ENCODE peak calls at places on chromosomes 6 and 20, in nine cellular contexts. K is A549, G is lung, S is RWPE2, Q is foreskin fibroblast, T is tibial nerve, J is cardiac muscle cell, C is uterus, R is fibroblast of pulmonary artery. V is an unnamed sample.

GRCh38 chr20:35657271-35657670 is 7.4 kb downstream of the CPNE1 start:
- DNase-seq in S (no peak), R (no peak), Q (no peak), K (no peak), C (no peak), G (no peak), J (no peak), T (no peak), V (no peak)

GRCh38 chr6:145135702-145136101 is 599.6 kb downstream of the EPM2A start:
- DNase-seq in C (no peak), G (no peak), J (no peak), K (no peak), Q (no peak), T (no peak), R (no peak), S (no peak), V (no peak)

GRCh38 chr20:62835931-62836861 is 19.3 kb downstream of the COL9A3 start:
- DNase-seq in K (no peak), C (no peak), S (peak; percentile 84), T (no peak), G (no peak), Q (no peak), J (no peak), R (no peak), V (no peak)

GRCh38 chr6:68634503-68635411 is at the start of gene ADGRB3:
- DNase-seq in C (peak; percentile 85), Q (peak; percentile 90), J (peak; percentile 87), G (peak; percentile 65), S (peak; percentile 51), T (peak; percentile 65), R (peak; percentile 79), K (peak; percentile 9), V (peak; percentile 18)

GRCh38 chr20:51154708-51155690 is 132.1 kb upstream of the KCNG1 start:
- DNase-seq in C (no peak), Q (no peak), S (no peak), R (no peak), T (no peak), G (peak; percentile 11), K (no peak), J (no peak), V (no peak)

GRCh38 chr20:51802170-51802745 is at the start of gene SALL4:
- DNase-seq in S (no peak), K (no peak), T (no peak), G (no peak), J (peak; percentile 53), Q (no peak), R (no peak), C (no peak), V (no peak)

GRCh38 chr20:44961868-44962267 is 1.7 kb upstream of the TOMM34 start:
- DNase-seq in C (no peak), T (no peak), G (no peak), R (peak; percentile 24), K (no peak), S (no peak), Q (peak; percentile 75), J (peak; percentile 21), V (no peak)

GRCh38 chr20:11373391-11373790 is 544.3 kb upstream of the BTBD3 start:
- DNase-seq in K (no peak), C (peak; percentile 67), R (peak; percentile 44), G (no peak), Q (no peak), J (peak; percentile 61), S (no peak), T (no peak), V (no peak)

GRCh38 chr20:56628873-56629463 is at the start of gene TFAP2C:
- DNase-seq in G (peak; percentile 81), S (peak; percentile 97), J (peak; percentile 45), C (peak; percentile 30), R (peak; percentile 20), Q (peak; percentile 84), K (peak; percentile 89), T (peak; percentile 19), V (no peak)

GRCh38 chr6:27814665-27815424 is 97.4 kb downstream of the OR2B2 start:
- DNase-seq in K (no peak), T (peak; percentile 75), C (peak; percentile 85), Q (peak; percentile 93), J (peak; percentile 97), S (no peak), G (peak; percentile 79), R (peak; percentile 98), V (no peak)

GRCh38 chr6:39188577-39188976 is 40.7 kb downstream of the KCNK5 start:
- DNase-seq in C (no peak), K (no peak), Q (no peak), J (no peak), G (no peak), T (no peak), R (no peak), S (no peak), V (no peak)

GRCh38 chr20:59560588-59561227 is 43.6 kb upstream of the PHACTR3 start:
- DNase-seq in K (peak; percentile 75), Q (no peak), S (no peak), G (no peak), J (peak; percentile 30), T (no peak), C (no peak), R (peak; percentile 8), V (peak; percentile 14)

DNA sequence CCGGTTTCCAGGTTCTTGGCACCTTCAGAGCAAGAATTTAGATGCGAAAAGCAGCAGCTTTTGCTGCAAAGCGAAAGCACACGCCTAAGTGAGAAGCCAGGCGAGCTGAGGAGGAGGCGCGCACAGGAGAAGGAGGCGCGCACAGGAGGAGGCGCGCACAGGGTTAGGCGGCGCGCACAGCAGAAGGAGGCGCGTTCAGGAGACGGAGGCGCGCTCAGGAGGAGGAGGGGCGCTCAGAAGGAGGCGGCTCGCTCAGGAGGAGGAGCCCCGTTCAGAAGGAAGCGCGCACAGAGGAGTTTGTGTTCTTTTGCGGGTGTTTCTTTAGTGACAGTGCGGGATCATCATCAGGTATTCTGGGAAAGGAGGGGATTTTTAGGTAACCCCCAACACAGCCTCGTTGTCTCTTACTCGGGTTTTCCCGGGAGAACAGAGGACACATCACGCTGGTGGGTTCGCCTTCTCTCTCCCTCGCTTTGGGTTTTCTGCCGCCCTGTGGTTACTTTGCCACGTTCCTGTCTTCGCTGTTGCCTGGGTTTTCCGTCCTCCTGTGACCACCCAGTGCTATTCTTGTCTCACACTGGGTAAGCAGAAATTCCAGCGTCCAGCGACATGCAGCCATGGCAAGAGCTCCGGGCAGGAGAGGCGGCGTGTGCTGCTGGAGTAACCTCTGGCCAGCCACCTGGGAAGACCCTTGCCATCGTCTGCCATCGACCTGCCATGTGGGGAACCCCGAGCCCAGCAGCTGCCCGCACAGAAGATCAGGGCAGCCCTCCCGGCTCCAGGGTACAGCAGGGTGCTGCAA is 47.0 kb downstream of the WDR27 start:
- DNase-seq in G (peak; percentile 59), S (no peak), K (no peak), J (peak; percentile 83), C (peak; percentile 73), Q (peak; percentile 74), R (peak; percentile 76), T (peak; percentile 63), V (no peak)
- H3K4me3 ChIP-seq in G (peak overlapping the region; percentile 9), S (peak overlapping the region; percentile 37), K (peak overlapping the region; percentile 30), J (peak overlapping the region; percentile 33), C (peak overlapping the region; percentile 40), Q (no peak overlapping the region), R (peak overlapping the region; percentile 65), T (peak overlapping the region; percentile 50), V (no peak overlapping the region)

DNA sequence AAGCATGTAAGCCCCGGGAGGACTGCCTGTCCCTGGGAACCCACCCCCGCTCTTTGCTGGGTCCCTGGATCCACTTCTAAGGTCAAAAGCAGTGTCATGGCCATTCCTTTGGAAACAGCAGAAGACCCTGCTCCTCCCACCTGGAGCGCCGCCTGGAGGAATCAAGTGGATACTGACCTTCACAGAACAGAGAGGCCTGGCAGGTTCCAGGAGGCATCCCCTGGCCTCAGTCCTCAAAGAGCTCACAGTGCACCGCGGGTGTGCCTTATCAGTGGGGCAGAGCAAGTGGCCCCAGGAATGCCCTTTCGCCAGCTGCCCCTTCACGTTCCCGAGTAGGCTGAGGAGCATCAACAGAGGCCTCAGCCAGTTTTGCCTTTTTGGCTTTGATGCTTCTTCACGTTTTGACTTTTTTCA is 11.1 kb upstream of the SLC4A11 start:
- DNase-seq in C (no peak), Q (no peak), G (no peak), R (no peak), S (no peak), K (peak; percentile 77), T (no peak), J (no peak), V (no peak)
- TF ChIP-seq CTCF in C (no peak), Q (no peak), G (no peak), R (peak; percentile 25), S (no peak), K (peak; percentile 41), T (no peak), J (peak; percentile 29), V (no peak)

GRCh38 chr6:107554326-107554725 is 64.4 kb downstream of the SOBP start:
- DNase-seq in T (no peak), S (no peak), K (no peak), R (no peak), C (no peak), J (no peak), Q (no peak), G (no peak), V (no peak)

GRCh38 chr6:107550906-107551305 is 61.0 kb downstream of the SOBP start:
- DNase-seq in J (no peak), G (no peak), C (no peak), Q (no peak), R (no peak), T (no peak), S (no peak), K (no peak), V (no peak)

GRCh38 chr6:107554918-107555317 is 65.0 kb downstream of the SOBP start:
- DNase-seq in R (no peak), J (no peak), K (no peak), G (no peak), T (no peak), Q (no peak), C (no peak), S (no peak), V (no peak)

GRCh38 chr6:107557698-107558097 is 67.8 kb downstream of the SOBP start:
- DNase-seq in G (no peak), K (no peak), T (no peak), J (no peak), C (no peak), S (no peak), R (no peak), Q (no peak), V (no peak)

GRCh38 chr6:107555449-107555848 is 65.5 kb downstream of the SOBP start:
- DNase-seq in T (no peak), C (no peak), J (no peak), Q (no peak), G (no peak), R (no peak), S (no peak), K (no peak), V (no peak)
- H3K4me3 ChIP-seq in T (no peak overlapping the region), C (no peak overlapping the region), J (no peak overlapping the region), Q (no peak overlapping the region), G (no peak overlapping the region), R (no peak overlapping the region), S (no peak overlapping the region), K (no peak overlapping the region), V (no peak overlapping the region)

GRCh38 chr6:10528170-10528981 is 7.2 kb downstream of the GCNT2 start:
- DNase-seq in J (peak; percentile 5), C (no peak), K (peak; percentile 66), R (no peak), G (peak; percentile 44), Q (peak; percentile 19), T (no peak), S (no peak), V (no peak)
- TF ChIP-seq CTCF in J (no peak), C (no peak), K (no peak), R (no peak), G (no peak), Q (no peak), T (no peak), S (no peak), V (no peak)